ENCODE peak calls at places on chromosomes 16 and 17, in five cellular contexts. One of them, this sample, is unnamed.

GRCh38 chr17:46198233-46198632 is 5.0 kb upstream of the KANSL1 start:
- DNase-seq in T-helper 2 cell: no peak
- DNase-seq in mucosa of descending colon: no peak
- DNase-seq in NCI-H774: no peak
- DNase-seq in HT1080: no peak
- DNase-seq in this sample: no peak

GRCh38 chr16:12059216-12059769 is 82.8 kb downstream of the SNX29 start:
- DNase-seq in T-helper 2 cell: no peak
- DNase-seq in HT1080: no peak
- DNase-seq in mucosa of descending colon: no peak
- DNase-seq in NCI-H774: no peak
- DNase-seq in this sample: no peak

GRCh38 chr16:19994771-19995170 is 78.9 kb downstream of the GPR139 start:
- DNase-seq in T-helper 2 cell: no peak
- DNase-seq in HT1080: peak
- DNase-seq in NCI-H774: no peak
- DNase-seq in mucosa of descending colon: no peak
- DNase-seq in this sample: no peak

GRCh38 chr17:42937712-42938596 is 26.3 kb downstream of the AARSD1 start:
- DNase-seq in NCI-H774: peak
- DNase-seq in mucosa of descending colon: no peak
- DNase-seq in HT1080: peak
- DNase-seq in T-helper 2 cell: no peak
- DNase-seq in this sample: no peak

GRCh38 chr17:40574292-40574691 is 9.0 kb upstream of the CCR7 start:
- DNase-seq in T-helper 2 cell: no peak
- DNase-seq in HT1080: no peak
- DNase-seq in NCI-H774: no peak
- DNase-seq in mucosa of descending colon: no peak
- DNase-seq in this sample: no peak

GRCh38 chr17:79841369-79842135 is 2.3 kb upstream of the CBX4 start:
- DNase-seq in NCI-H774: no peak
- DNase-seq in HT1080: no peak
- DNase-seq in mucosa of descending colon: no peak
- DNase-seq in T-helper 2 cell: no peak
- DNase-seq in this sample: peak

GRCh38 chr17:9218911-9219310 is 197.6 kb downstream of the NTN1 start:
- DNase-seq in mucosa of descending colon: peak
- DNase-seq in T-helper 2 cell: no peak
- DNase-seq in HT1080: no peak
- DNase-seq in NCI-H774: no peak
- DNase-seq in this sample: peak

GRCh38 chr17:70107441-70107840 is 32.4 kb downstream of the KCNJ16 start:
- DNase-seq in NCI-H774: no peak
- DNase-seq in T-helper 2 cell: no peak
- DNase-seq in mucosa of descending colon: no peak
- DNase-seq in HT1080: no peak
- DNase-seq in this sample: no peak

GRCh38 chr17:78111012-78111726 is 17.4 kb downstream of the TMC6 start:
- DNase-seq in T-helper 2 cell: no peak
- DNase-seq in HT1080: no peak
- DNase-seq in mucosa of descending colon: peak
- DNase-seq in NCI-H774: no peak
- DNase-seq in this sample: no peak

GRCh38 chr16:3112058-3112880 is at the start of gene ZNF205:
- DNase-seq in NCI-H774: peak
- DNase-seq in T-helper 2 cell: no peak
- DNase-seq in mucosa of descending colon: peak
- DNase-seq in HT1080: peak
- DNase-seq in this sample: peak

GRCh38 chr16:84752600-84752999 is 52.8 kb downstream of the USP10 start:
- DNase-seq in NCI-H774: no peak
- DNase-seq in mucosa of descending colon: no peak
- DNase-seq in T-helper 2 cell: no peak
- DNase-seq in HT1080: no peak
- DNase-seq in this sample: no peak

GRCh38 chr17:6948562-6948961 is 47.3 kb upstream of the ALOX12 start:
- DNase-seq in mucosa of descending colon: no peak
- DNase-seq in T-helper 2 cell: no peak
- DNase-seq in NCI-H774: no peak
- DNase-seq in HT1080: peak
- DNase-seq in this sample: no peak

GRCh38 chr17:65278050-65278819 is 141.1 kb downstream of the RGS9 start:
- DNase-seq in mucosa of descending colon: peak
- DNase-seq in NCI-H774: no peak
- DNase-seq in T-helper 2 cell: no peak
- DNase-seq in HT1080: peak
- DNase-seq in this sample: no peak

GRCh38 chr16:7456221-7456620 is 123.6 kb downstream of the RBFOX1 start:
- DNase-seq in mucosa of descending colon: no peak
- DNase-seq in T-helper 2 cell: no peak
- DNase-seq in NCI-H774: peak
- DNase-seq in HT1080: no peak
- DNase-seq in this sample: no peak

GRCh38 chr16:89105599-89106151 is 12.0 kb downstream of the ACSF3 start:
- DNase-seq in NCI-H774: no peak
- DNase-seq in mucosa of descending colon: peak
- DNase-seq in T-helper 2 cell: no peak
- DNase-seq in HT1080: no peak
- DNase-seq in this sample: peak

GRCh38 chr16:1543085-1543896 is 9.8 kb downstream of the TMEM204 start:
- DNase-seq in HT1080: peak
- DNase-seq in T-helper 2 cell: no peak
- DNase-seq in mucosa of descending colon: no peak
- DNase-seq in NCI-H774: no peak
- DNase-seq in this sample: peak

GRCh38 chr17:77003699-77004098 is 135.5 kb downstream of the MGAT5B start:
- DNase-seq in HT1080: no peak
- DNase-seq in NCI-H774: no peak
- DNase-seq in T-helper 2 cell: no peak
- DNase-seq in mucosa of descending colon: no peak
- DNase-seq in this sample: no peak

GRCh38 chr17:80882323-80882722 is 109.3 kb upstream of the CHMP6 start:
- DNase-seq in HT1080: no peak
- DNase-seq in T-helper 2 cell: no peak
- DNase-seq in mucosa of descending colon: peak
- DNase-seq in NCI-H774: no peak
- DNase-seq in this sample: peak

GRCh38 chr17:21042434-21043295 is at the start of gene USP22:
- DNase-seq in HT1080: peak
- DNase-seq in NCI-H774: no peak
- DNase-seq in T-helper 2 cell: no peak
- DNase-seq in mucosa of descending colon: no peak
- DNase-seq in this sample: peak

GRCh38 chr17:37779554-37779953 is 34.7 kb upstream of the HNF1B start:
- DNase-seq in NCI-H774: no peak
- DNase-seq in mucosa of descending colon: no peak
- DNase-seq in T-helper 2 cell: no peak
- DNase-seq in HT1080: peak
- DNase-seq in this sample: no peak

GRCh38 chr16:84885024-84885910 is 65.5 kb downstream of the CRISPLD2 start:
- DNase-seq in HT1080: no peak
- DNase-seq in T-helper 2 cell: no peak
- DNase-seq in mucosa of descending colon: peak
- DNase-seq in NCI-H774: no peak
- DNase-seq in this sample: no peak

GRCh38 chr17:19410875-19411291 is at the start of gene RNF112:
- DNase-seq in HT1080: no peak
- DNase-seq in mucosa of descending colon: no peak
- DNase-seq in NCI-H774: no peak
- DNase-seq in T-helper 2 cell: no peak
- DNase-seq in this sample: no peak

GRCh38 chr17:38868095-38868967 is 1.5 kb upstream of the LASP1 start:
- DNase-seq in NCI-H774: no peak
- DNase-seq in HT1080: peak
- DNase-seq in T-helper 2 cell: no peak
- DNase-seq in mucosa of descending colon: no peak
- DNase-seq in this sample: no peak

GRCh38 chr16:13110124-13110796 is 208.9 kb downstream of the SHISA9 start:
- DNase-seq in HT1080: peak
- DNase-seq in NCI-H774: no peak
- DNase-seq in mucosa of descending colon: no peak
- DNase-seq in T-helper 2 cell: no peak
- DNase-seq in this sample: no peak

GRCh38 chr17:38870259-38871165 is 654 bp downstream of the LASP1 start:
- DNase-seq in NCI-H774: peak
- DNase-seq in T-helper 2 cell: peak
- DNase-seq in HT1080: peak
- DNase-seq in mucosa of descending colon: peak
- DNase-seq in this sample: peak

GRCh38 chr16:51321251-51321650 is 170.2 kb upstream of the SALL1 start:
- DNase-seq in NCI-H774: no peak
- DNase-seq in HT1080: no peak
- DNase-seq in T-helper 2 cell: no peak
- DNase-seq in mucosa of descending colon: no peak
- DNase-seq in this sample: no peak

GRCh38 chr17:4004517-4005295 is 40.5 kb upstream of the ATP2A3 start:
- DNase-seq in mucosa of descending colon: peak
- DNase-seq in HT1080: no peak
- DNase-seq in NCI-H774: no peak
- DNase-seq in T-helper 2 cell: peak
- DNase-seq in this sample: peak

GRCh38 chr16:84532299-84532724 is 27.9 kb upstream of the MEAK7 start:
- DNase-seq in NCI-H774: no peak
- DNase-seq in T-helper 2 cell: no peak
- DNase-seq in HT1080: peak
- DNase-seq in mucosa of descending colon: peak
- DNase-seq in this sample: peak

GRCh38 chr16:24139282-24139681 is 116.9 kb upstream of the CACNG3 start:
- DNase-seq in T-helper 2 cell: no peak
- DNase-seq in mucosa of descending colon: no peak
- DNase-seq in HT1080: no peak
- DNase-seq in NCI-H774: no peak
- DNase-seq in this sample: no peak

GRCh38 chr16:87189426-87189825 is 127.8 kb downstream of the C16orf95 start:
- DNase-seq in NCI-H774: no peak
- DNase-seq in mucosa of descending colon: no peak
- DNase-seq in T-helper 2 cell: no peak
- DNase-seq in HT1080: no peak
- DNase-seq in this sample: no peak

GRCh38 chr16:2529961-2530628 is 1.1 kb downstream of the CEMP1 start:
- DNase-seq in T-helper 2 cell: no peak
- DNase-seq in mucosa of descending colon: peak
- DNase-seq in NCI-H774: no peak
- DNase-seq in HT1080: no peak
- DNase-seq in this sample: peak